ENCODE peak calls at places on chromosomes 12 and 14, in five cellular contexts. F is IMR-90, J is ovary, Y is lower leg skin, B is prostate gland. Q is an unnamed sample.

GRCh38 chr14:47438650-47439140 is 236.7 kb downstream of the MDGA2 start:
- DNase-seq in F (no peak), J (no peak), Y (no peak), B (no peak), Q (no peak)

GRCh38 chr14:94345344-94346072 is 22.4 kb upstream of the SERPINA6 start:
- DNase-seq in F (peak; percentile 93), J (no peak), Y (peak; percentile 68), B (no peak), Q (no peak)

GRCh38 chr12:67698711-67699603 is 50.4 kb downstream of the DYRK2 start:
- DNase-seq in F (peak; percentile 52), J (no peak), Y (no peak), B (no peak), Q (no peak)

GRCh38 chr12:79378496-79378895 is 312.3 kb downstream of the PAWR start:
- DNase-seq in F (peak; percentile 47), J (no peak), Y (no peak), B (no peak), Q (no peak)

GRCh38 chr12:32331133-32331532 is 68.2 kb upstream of the FGD4 start:
- DNase-seq in F (peak; percentile 70), J (no peak), Y (no peak), B (no peak), Q (no peak)

GRCh38 chr14:53381879-53382278 is 228.8 kb upstream of the DDHD1 start:
- DNase-seq in F (no peak), J (no peak), Y (no peak), B (no peak), Q (no peak)

GRCh38 chr14:103340480-103341212 is 6.6 kb downstream of the EIF5 start:
- DNase-seq in F (no peak), J (no peak), Y (no peak), B (no peak), Q (no peak)

GRCh38 chr14:92586001-92586947 is 72.7 kb downstream of the RIN3 start:
- DNase-seq in F (peak; percentile 99), J (no peak), Y (no peak), B (peak; percentile 21), Q (no peak)

GRCh38 chr12:132302466-132303358 is 26.7 kb downstream of the GALNT9 start:
- DNase-seq in F (no peak), J (no peak), Y (no peak), B (no peak), Q (peak; percentile 25)

GRCh38 chr12:45268672-45269406 is 52.9 kb downstream of the ANO6 start:
- DNase-seq in F (peak; percentile 82), J (peak; percentile 80), Y (peak; percentile 89), B (peak; percentile 52), Q (peak; percentile 24)

GRCh38 chr12:45338272-45338671 is 122.4 kb downstream of the ANO6 start:
- DNase-seq in F (no peak), J (no peak), Y (no peak), B (no peak), Q (no peak)

GRCh38 chr14:99524091-99524661 is 43.0 kb downstream of the CCNK start:
- DNase-seq in F (no peak), J (peak; percentile 73), Y (no peak), B (no peak), Q (no peak)

GRCh38 chr12:95762123-95762785 is 28.3 kb downstream of the NTN4 start:
- DNase-seq in F (no peak), J (no peak), Y (no peak), B (no peak), Q (no peak)

DNA sequence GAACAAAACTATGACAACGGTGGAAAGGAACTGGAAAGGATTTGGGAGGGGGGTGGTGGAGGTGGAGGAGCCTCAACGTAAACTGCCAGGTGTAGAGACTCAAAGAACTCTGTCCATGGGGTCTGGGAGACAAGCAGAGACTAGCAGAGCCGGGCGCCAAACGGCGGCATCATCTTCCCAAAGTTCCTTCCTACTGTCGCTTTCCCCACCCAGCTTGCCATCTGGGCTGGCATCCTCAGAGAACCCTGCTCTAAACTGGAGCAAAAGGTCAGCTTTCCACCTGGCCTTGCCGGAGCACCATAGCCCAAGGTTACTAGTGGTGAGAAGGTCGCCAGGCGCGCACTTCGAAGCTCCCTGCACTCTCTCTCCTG is 4.0 kb upstream of the IRF2BPL start:
- DNase-seq in F (no peak), J (no peak), Y (no peak), B (no peak), Q (no peak)
- TF ChIP-seq POLR2A in F (no peak), J (no peak), Y (no peak), B (no peak), Q (no peak)

GRCh38 chr12:52020539-52021336 is 14.0 kb downstream of the TAMALIN start:
- DNase-seq in F (peak; percentile 47), J (peak; percentile 74), Y (peak; percentile 89), B (no peak), Q (peak; percentile 51)

GRCh38 chr12:52020126-52020525 is 13.4 kb downstream of the TAMALIN start:
- DNase-seq in F (no peak), J (no peak), Y (no peak), B (no peak), Q (no peak)

GRCh38 chr12:52015393-52016081 is 8.8 kb downstream of the TAMALIN start:
- DNase-seq in F (no peak), J (peak; percentile 37), Y (no peak), B (no peak), Q (no peak)

GRCh38 chr12:52019123-52019770 is 12.5 kb downstream of the TAMALIN start:
- DNase-seq in F (no peak), J (no peak), Y (no peak), B (no peak), Q (no peak)

DNA sequence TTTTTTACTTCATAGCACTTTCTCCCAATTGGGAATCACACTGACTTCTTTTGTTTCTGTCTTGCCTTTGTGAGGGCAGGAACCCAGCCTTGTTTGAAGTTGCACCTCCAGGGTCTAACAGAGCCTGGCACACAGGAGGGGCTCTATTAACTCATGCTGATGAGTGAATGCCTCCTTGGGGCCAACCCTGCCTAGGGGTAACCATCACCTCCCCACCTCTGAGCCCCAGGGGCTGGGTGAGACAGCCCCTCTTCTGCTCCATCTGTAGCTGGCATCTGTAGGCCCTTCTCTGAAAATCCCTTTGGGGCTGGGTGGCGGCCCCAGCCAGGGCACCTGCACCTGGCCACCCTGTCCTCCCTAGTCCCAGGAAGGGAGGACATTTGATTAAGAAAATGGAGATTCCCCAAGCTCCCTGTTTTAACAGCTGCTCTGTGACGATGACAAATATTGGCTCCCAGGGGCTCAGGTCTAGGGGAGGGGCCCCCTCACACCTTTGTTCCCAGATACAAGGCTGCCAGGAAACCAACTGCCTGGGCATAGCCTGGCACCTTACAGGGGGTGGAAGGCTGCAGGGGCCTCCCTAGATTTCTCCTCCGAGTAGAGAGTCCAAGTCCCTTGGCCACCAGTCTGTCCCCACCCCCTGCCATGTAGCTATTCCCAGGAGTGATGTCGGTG is 11.8 kb downstream of the TAMALIN start:
- DNase-seq in F (no peak), J (no peak), Y (no peak), B (no peak), Q (no peak)
- TF ChIP-seq POLR2A in F (no peak), J (no peak), Y (no peak), B (no peak), Q (no peak)

GRCh38 chr12:8032242-8033152 is at the start of gene FOXJ2:
- DNase-seq in F (peak; percentile 58), J (peak; percentile 91), Y (peak; percentile 96), B (peak; percentile 64), Q (peak; percentile 91)
- TF ChIP-seq POLR2A in F (peak; percentile 74), J (peak; percentile 60), Y (no peak), B (peak; percentile 62), Q (peak; percentile 50)

DNA sequence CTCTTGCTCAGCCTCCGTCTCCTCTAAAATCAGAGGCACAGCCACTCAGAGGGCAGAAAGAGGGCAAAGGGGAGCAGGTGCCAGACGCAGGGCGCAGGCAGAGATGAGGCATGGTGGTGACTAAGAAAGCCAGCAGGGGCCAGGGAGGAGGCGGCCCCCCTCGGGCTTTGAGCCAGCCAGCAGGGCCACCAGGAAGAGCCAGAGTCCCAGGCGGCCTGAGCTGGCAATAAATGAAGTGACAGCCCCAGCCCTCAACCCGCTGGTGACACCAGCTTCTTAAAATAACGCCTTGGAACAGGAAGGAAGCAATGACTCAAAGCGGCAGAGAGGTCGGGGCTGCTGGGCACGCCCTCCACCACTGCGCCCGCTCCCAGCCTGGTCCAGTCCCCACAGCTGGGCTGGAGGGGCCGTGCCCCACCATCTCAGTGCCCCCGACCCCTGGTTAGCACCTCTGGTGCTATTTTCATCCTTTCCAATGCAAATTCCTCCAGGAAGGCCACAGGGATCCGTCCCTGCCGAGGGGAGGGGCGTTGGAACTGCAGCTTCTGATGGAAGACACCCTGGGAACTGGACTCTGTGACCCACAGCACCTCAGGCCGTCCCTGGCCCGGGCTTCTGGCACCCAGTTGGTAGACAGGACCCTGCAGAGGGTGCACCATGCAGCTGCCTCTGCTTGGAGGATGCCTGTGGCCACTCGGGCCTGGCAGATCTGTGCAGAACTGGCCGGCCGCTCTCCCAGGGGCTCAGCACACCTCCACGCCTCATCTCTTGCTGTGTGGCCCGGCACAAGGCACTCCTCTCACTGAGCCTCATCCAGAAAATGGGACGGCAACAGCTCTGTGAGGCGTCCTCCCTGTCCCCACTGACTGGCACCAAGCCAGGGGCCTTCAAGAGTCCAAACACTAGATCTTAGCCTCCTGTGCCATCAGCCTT is 113.7 kb downstream of the NCOR2 start:
- DNase-seq in F (peak; percentile 55), J (no peak), Y (peak; percentile 97), B (no peak), Q (peak; percentile 42)
- TF ChIP-seq POLR2A in F (no peak), J (no peak), Y (no peak), B (no peak), Q (no peak)

Q was measured in erythroblast.